ENCODE peak calls at places on chromosomes 4 and X, in five cellular contexts. P, A, M, H and F are unnamed samples.

GRCh38 chrX:65407157-65407626 is 127.4 kb downstream of the LAS1L start:
- DNase-seq in H (no peak), P (no peak), A (no peak), M (no peak), F (no peak)

GRCh38 chr4:8320386-8320750 is 50.8 kb downstream of the HTRA3 start:
- DNase-seq in H (no peak), M (no peak), A (no peak), P (no peak), F (no peak)

GRCh38 chr4:68520985-68521384 is 55.1 kb downstream of the UGT2B17 start:
- DNase-seq in M (no peak), H (no peak), A (no peak), P (no peak), F (no peak)

GRCh38 chr4:19982556-19982955 is 269.1 kb upstream of the SLIT2 start:
- DNase-seq in A (no peak), P (no peak), H (peak), M (peak), F (peak)

GRCh38 chrX:46178763-46179162 is 366.5 kb downstream of the ZNF674 start:
- DNase-seq in M (no peak), P (no peak), H (no peak), A (no peak), F (no peak)

GRCh38 chr4:19583827-19584569 is 667.7 kb upstream of the SLIT2 start:
- DNase-seq in M (peak), P (no peak), H (no peak), A (no peak), F (peak)

GRCh38 chr4:121784401-121784800 is 16.7 kb upstream of the EXOSC9 start:
- DNase-seq in A (no peak), M (peak), P (no peak), H (no peak), F (no peak)

GRCh38 chr4:107473126-107473525 is 246.9 kb downstream of the PAPSS1 start:
- DNase-seq in P (no peak), H (no peak), A (no peak), M (no peak), F (no peak)

GRCh38 chrX:63658920-63659319 is 126.1 kb downstream of the ARHGEF9 start:
- DNase-seq in M (no peak), P (no peak), H (no peak), A (no peak), F (no peak)

GRCh38 chr4:32010221-32010620 is 1290.1 kb downstream of the PCDH7 start:
- DNase-seq in P (no peak), A (no peak), H (no peak), M (no peak), F (peak)

GRCh38 chrX:17521871-17522693 is 147.1 kb downstream of the NHS start:
- DNase-seq in M (peak), H (no peak), P (no peak), A (no peak), F (peak)

GRCh38 chrX:124239911-124240310 is 92.5 kb upstream of the TEX13D start:
- DNase-seq in M (no peak), H (no peak), A (no peak), P (no peak), F (no peak)